ENCODE peak calls at places on chromosomes 16 and 17, in seven cellular contexts. X is IMR-90, G is OCI-LY7, J is neuronal stem cell, R is H9, V is osteoblast, M is mammary epithelial cell. Q is an unnamed sample.

GRCh38 chr17:80694992-80695912 is 150.6 kb downstream of the RPTOR start:
- DNase-seq in R (no peak), G (no peak), X (no peak), J (no peak), M (no peak), V (peak), Q (no peak)

GRCh38 chr16:8655184-8655717 is 19.2 kb upstream of the ABAT start:
- DNase-seq in G (peak), R (peak), X (peak), M (peak), V (no peak), J (no peak), Q (no peak)

GRCh38 chr17:11140028-11140427 is 101.0 kb upstream of the SHISA6 start:
- DNase-seq in M (no peak), X (no peak), J (no peak), V (no peak), G (no peak), R (no peak), Q (no peak)

GRCh38 chr17:77140878-77141767 is at the start of gene SEC14L1:
- DNase-seq in J (peak), R (peak), G (peak), M (peak), V (peak), X (no peak), Q (peak)

GRCh38 chr17:81295678-81296381 is 723 bp upstream of the SLC38A10 start:
- DNase-seq in M (peak), J (no peak), V (peak), X (peak), G (peak), R (peak), Q (peak)

GRCh38 chr16:65521685-65522338 is 399.9 kb upstream of the CDH11 start:
- DNase-seq in G (no peak), R (no peak), X (no peak), V (no peak), M (no peak), J (no peak), Q (no peak)

GRCh38 chr17:2351269-2351668 is 14.0 kb downstream of the SGSM2 start:
- DNase-seq in G (no peak), J (no peak), M (no peak), R (no peak), X (no peak), V (no peak), Q (no peak)

GRCh38 chr17:32276217-32276616 is 10.6 kb downstream of the RHBDL3 start:
- DNase-seq in R (no peak), X (no peak), J (no peak), M (no peak), G (peak), V (peak), Q (no peak)

GRCh38 chr17:27218041-27218440 is 75.9 kb upstream of the WSB1 start:
- DNase-seq in G (peak), J (no peak), X (no peak), R (no peak), M (no peak), V (no peak), Q (no peak)
- H2AFZ ChIP-seq in G (peak), J (no peak), X (no peak), R (no peak), M (no peak), V (no peak), Q (no peak)

DNA sequence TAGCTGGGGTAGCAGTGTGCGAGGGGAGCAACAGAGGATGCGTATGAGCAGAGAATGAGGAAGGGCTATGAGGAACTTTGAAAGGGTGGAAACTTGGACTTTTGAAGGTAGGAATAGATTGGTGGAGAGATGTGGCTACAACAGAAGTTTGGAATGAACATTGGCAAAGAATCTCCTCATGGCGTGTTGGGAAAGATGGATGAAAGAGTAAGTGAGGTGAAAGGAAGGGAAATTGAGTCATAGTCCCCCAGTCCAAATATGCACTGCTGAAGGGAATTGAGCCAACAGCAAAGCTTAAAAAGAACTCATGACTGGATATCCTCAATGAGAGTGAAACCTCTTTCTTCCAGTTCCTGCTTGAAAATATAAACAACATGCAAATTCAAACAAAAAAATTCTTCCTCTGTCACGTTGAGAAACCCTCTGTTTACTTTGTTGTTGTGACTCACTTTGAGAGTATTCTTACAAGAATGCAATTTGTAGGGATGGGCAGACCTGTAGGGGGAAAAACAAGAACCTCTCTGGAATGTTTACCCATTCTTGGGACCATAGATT is 313.2 kb upstream of the KCNJ16 start:
- DNase-seq in G (no peak), M (peak), X (peak), J (no peak), R (no peak), V (peak), Q (peak)
- H2AFZ ChIP-seq in G (no peak), M (peak), X (no peak), J (no peak), R (no peak), V (no peak), Q (peak)

GRCh38 chr17:68248886-68249872 is 1.3 kb downstream of the AMZ2 start:
- DNase-seq in R (no peak), X (no peak), J (no peak), M (no peak), G (peak), V (no peak), Q (no peak)

GRCh38 chr17:68248199-68248825 is 469 bp downstream of the AMZ2 start:
- DNase-seq in J (no peak), G (no peak), V (peak), X (peak), M (peak), R (no peak), Q (peak)

GRCh38 chr17:68246271-68247028 is 1.4 kb upstream of the AMZ2 start:
- DNase-seq in J (no peak), M (no peak), X (no peak), V (no peak), R (no peak), G (no peak), Q (no peak)

GRCh38 chr17:68247445-68248198 is at the start of gene AMZ2:
- DNase-seq in J (peak), V (peak), X (peak), R (peak), G (peak), M (peak), Q (peak)
- H2AFZ ChIP-seq in J (peak), V (peak), X (peak), R (no peak), G (no peak), M (peak), Q (peak)

DNA sequence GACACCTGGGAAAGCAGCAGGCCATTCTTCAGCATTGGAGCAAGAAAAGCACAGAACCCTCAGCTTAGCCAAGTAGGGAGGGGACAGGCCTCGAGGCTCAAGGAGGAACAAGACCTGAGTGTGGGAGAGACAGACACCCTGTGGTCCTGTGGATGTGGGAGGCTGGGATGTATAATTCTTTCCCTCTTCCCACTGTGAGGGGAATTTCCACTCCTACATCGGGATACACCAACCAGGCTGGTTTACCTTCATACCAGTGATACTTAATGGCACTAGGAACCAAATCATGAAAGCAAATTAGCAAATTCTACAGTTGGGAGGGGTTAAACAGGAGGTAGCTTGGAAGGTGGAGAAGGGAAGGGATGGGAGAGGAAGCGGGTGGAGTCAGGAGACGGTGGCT is 41.7 kb downstream of the LYRM1 start:
- DNase-seq in X (no peak), J (no peak), V (no peak), G (no peak), R (no peak), M (no peak), Q (no peak)
- H2AFZ ChIP-seq in X (no peak), J (no peak), V (no peak), G (no peak), R (no peak), M (no peak), Q (no peak)

DNA sequence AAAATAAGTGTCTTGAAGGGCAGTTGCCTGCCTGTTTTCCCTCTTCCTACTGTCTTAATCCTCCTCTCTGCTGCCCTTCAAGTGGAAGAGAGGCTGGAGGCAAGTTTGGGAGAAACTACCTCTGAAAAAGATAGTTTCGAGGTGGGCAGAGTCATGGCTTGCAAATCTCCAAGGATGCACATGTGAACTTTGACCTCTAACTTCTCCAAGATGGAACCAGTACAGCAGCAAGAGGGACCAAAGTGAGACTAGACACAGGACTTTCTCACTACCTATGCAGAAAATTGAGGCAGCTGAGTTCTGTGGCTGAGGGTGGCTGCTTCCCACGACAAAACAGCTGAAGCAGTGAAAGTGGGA is 887 bp upstream of the KCNH4 start:
- DNase-seq in M (no peak), X (no peak), V (no peak), J (no peak), R (no peak), G (no peak), Q (no peak)
- H2AFZ ChIP-seq in M (no peak), X (no peak), V (no peak), J (no peak), R (no peak), G (peak), Q (no peak)

Q was measured in PC-3.